ENCODE peak calls at places on chromosomes 4 and X, in nine cellular contexts. One of them, this sample, is unnamed.

GRCh38 chr4:3492741-3493719 is 29.9 kb downstream of the DOK7 start:
- DNase-seq in PC-9: no peak
- DNase-seq in lower lobe of right lung: no peak
- DNase-seq in cardiac muscle cell: no peak
- DNase-seq in Peyer's patch: no peak
- DNase-seq in colonic mucosa: no peak
- DNase-seq in thyroid gland: no peak
- DNase-seq in HCT116: no peak
- DNase-seq in psoas muscle: no peak
- DNase-seq in this sample: no peak

GRCh38 chrX:50813843-50814661 is at the start of gene SHROOM4:
- DNase-seq in thyroid gland: peak; percentile 35
- DNase-seq in HCT116: no peak
- DNase-seq in Peyer's patch: peak; percentile 58
- DNase-seq in colonic mucosa: peak; percentile 56
- DNase-seq in psoas muscle: peak; percentile 50
- DNase-seq in PC-9: no peak
- DNase-seq in cardiac muscle cell: peak; percentile 33
- DNase-seq in lower lobe of right lung: peak; percentile 66
- DNase-seq in this sample: peak; percentile 14

GRCh38 chrX:47992093-47992375 is 11.8 kb downstream of the ZNF182 start:
- DNase-seq in lower lobe of right lung: no peak
- DNase-seq in colonic mucosa: no peak
- DNase-seq in psoas muscle: no peak
- DNase-seq in HCT116: no peak
- DNase-seq in PC-9: no peak
- DNase-seq in cardiac muscle cell: no peak
- DNase-seq in thyroid gland: peak; percentile 80
- DNase-seq in Peyer's patch: no peak
- DNase-seq in this sample: no peak

GRCh38 chr4:56535915-56536314 is 30.3 kb downstream of the ARL9 start:
- DNase-seq in PC-9: no peak
- DNase-seq in Peyer's patch: no peak
- DNase-seq in thyroid gland: no peak
- DNase-seq in colonic mucosa: no peak
- DNase-seq in HCT116: no peak
- DNase-seq in cardiac muscle cell: no peak
- DNase-seq in psoas muscle: no peak
- DNase-seq in lower lobe of right lung: no peak
- DNase-seq in this sample: no peak

GRCh38 chr4:55358246-55358645 is 12.2 kb downstream of the SRD5A3 start:
- DNase-seq in Peyer's patch: no peak
- DNase-seq in cardiac muscle cell: no peak
- DNase-seq in psoas muscle: no peak
- DNase-seq in thyroid gland: no peak
- DNase-seq in PC-9: no peak
- DNase-seq in colonic mucosa: no peak
- DNase-seq in HCT116: no peak
- DNase-seq in lower lobe of right lung: no peak
- DNase-seq in this sample: no peak

GRCh38 chrX:15471016-15471415 is 22.1 kb downstream of the PIR start:
- DNase-seq in PC-9: peak; percentile 40
- DNase-seq in colonic mucosa: peak; percentile 69
- DNase-seq in HCT116: peak; percentile 27
- DNase-seq in thyroid gland: peak; percentile 48
- DNase-seq in Peyer's patch: peak; percentile 52
- DNase-seq in psoas muscle: peak; percentile 46
- DNase-seq in cardiac muscle cell: peak; percentile 73
- DNase-seq in lower lobe of right lung: peak; percentile 47
- DNase-seq in this sample: peak; percentile 60

GRCh38 chr4:141329174-141329569 is 108.5 kb downstream of the ZNF330 start:
- DNase-seq in thyroid gland: no peak
- DNase-seq in colonic mucosa: no peak
- DNase-seq in Peyer's patch: no peak
- DNase-seq in lower lobe of right lung: no peak
- DNase-seq in cardiac muscle cell: no peak
- DNase-seq in psoas muscle: no peak
- DNase-seq in HCT116: no peak
- DNase-seq in PC-9: no peak
- DNase-seq in this sample: no peak

GRCh38 chr4:44760142-44760898 is 34.0 kb upstream of the GNPDA2 start:
- DNase-seq in Peyer's patch: no peak
- DNase-seq in thyroid gland: no peak
- DNase-seq in cardiac muscle cell: peak; percentile 59
- DNase-seq in HCT116: peak; percentile 19
- DNase-seq in colonic mucosa: no peak
- DNase-seq in PC-9: no peak
- DNase-seq in lower lobe of right lung: no peak
- DNase-seq in psoas muscle: no peak
- DNase-seq in this sample: no peak

GRCh38 chrX:115460565-115460888 is 100.4 kb upstream of the PLS3 start:
- DNase-seq in HCT116: no peak
- DNase-seq in psoas muscle: no peak
- DNase-seq in lower lobe of right lung: no peak
- DNase-seq in thyroid gland: no peak
- DNase-seq in PC-9: no peak
- DNase-seq in cardiac muscle cell: no peak
- DNase-seq in Peyer's patch: no peak
- DNase-seq in colonic mucosa: no peak
- DNase-seq in this sample: peak; percentile 14

DNA sequence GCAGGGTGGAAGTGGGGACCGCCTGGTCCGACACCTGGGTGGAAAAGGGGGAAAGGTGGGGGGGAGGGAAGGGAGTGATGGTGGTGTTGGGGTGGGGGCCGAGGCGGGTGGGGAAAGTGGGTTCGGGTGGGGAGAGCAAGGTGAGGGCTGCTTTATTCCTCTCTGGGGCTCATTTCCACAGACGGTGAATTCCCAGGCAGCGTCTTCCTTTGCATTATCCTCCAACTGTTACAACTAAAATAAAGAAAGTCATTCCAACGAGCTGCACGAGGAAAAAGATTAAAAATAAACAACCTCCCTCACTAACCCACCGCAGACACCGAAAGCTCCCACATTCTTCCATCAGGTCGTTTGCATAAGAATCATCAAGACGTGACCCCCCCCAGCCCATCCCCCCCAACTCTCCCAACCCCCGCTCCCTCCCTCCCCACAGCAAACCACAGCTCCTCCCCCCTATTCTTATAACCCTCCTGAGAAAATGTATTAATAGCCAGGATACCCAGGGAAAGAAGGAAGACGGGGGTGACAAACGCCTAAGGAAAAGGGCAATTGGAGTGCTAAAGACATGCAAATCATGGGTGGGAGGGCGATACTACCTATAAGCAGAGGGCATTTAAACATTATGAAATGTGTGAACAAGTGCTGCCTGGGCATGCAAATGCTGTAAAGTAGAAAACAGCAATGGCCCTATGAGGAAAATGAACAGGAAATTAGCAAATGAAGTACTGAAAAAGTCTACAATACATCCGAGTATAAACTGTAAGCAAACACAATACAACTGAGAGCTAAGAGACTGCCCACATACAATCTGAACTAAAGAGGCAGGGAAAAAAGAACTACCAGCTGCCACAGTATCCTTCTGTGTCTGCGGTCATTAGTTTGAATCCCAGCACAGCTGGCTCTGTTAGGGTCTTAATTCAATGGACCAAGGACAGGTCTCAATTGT is 2.6 kb downstream of the CXXC4 start:
- DNase-seq in Peyer's patch: peak; percentile 50
- DNase-seq in lower lobe of right lung: no peak
- DNase-seq in cardiac muscle cell: peak; percentile 46
- DNase-seq in thyroid gland: peak; percentile 22
- DNase-seq in HCT116: no peak
- DNase-seq in psoas muscle: no peak
- DNase-seq in colonic mucosa: peak; percentile 23
- DNase-seq in PC-9: peak; percentile 3
- DNase-seq in this sample: peak; percentile 37
- TF ChIP-seq CTCF in Peyer's patch: no peak
- TF ChIP-seq CTCF in lower lobe of right lung: no peak
- TF ChIP-seq CTCF in cardiac muscle cell: no peak
- TF ChIP-seq CTCF in thyroid gland: no peak
- TF ChIP-seq CTCF in HCT116: no peak
- TF ChIP-seq CTCF in psoas muscle: no peak
- TF ChIP-seq CTCF in colonic mucosa: no peak
- TF ChIP-seq CTCF in PC-9: no peak
- TF ChIP-seq CTCF in this sample: no peak

GRCh38 chr4:173530326-173531062 is 465 bp upstream of the HAND2 start:
- DNase-seq in thyroid gland: no peak
- DNase-seq in Peyer's patch: no peak
- DNase-seq in colonic mucosa: no peak
- DNase-seq in lower lobe of right lung: no peak
- DNase-seq in PC-9: no peak
- DNase-seq in cardiac muscle cell: peak; percentile 55
- DNase-seq in psoas muscle: no peak
- DNase-seq in HCT116: no peak
- DNase-seq in this sample: no peak
- H3K4me1 ChIP-seq in thyroid gland: peaks cover 29% of the 10 kb centered on the region
- H3K4me1 ChIP-seq in Peyer's patch: no peaks in the 10 kb centered on the region
- H3K4me1 ChIP-seq in colonic mucosa: no peaks in the 10 kb centered on the region
- H3K4me1 ChIP-seq in lower lobe of right lung: peaks cover 18% of the 10 kb centered on the region
- H3K4me1 ChIP-seq in PC-9: no peaks in the 10 kb centered on the region
- H3K4me1 ChIP-seq in cardiac muscle cell: peaks cover 13% of the 10 kb centered on the region
- H3K4me1 ChIP-seq in psoas muscle: peaks cover 3% of the 10 kb centered on the region
- H3K4me1 ChIP-seq in HCT116: no peaks in the 10 kb centered on the region
- H3K4me1 ChIP-seq in this sample: no peaks in the 10 kb centered on the region

GRCh38 chr4:8441499-8442091 is 1.0 kb downstream of the TRMT44 start:
- DNase-seq in Peyer's patch: no peak
- DNase-seq in cardiac muscle cell: no peak
- DNase-seq in thyroid gland: no peak
- DNase-seq in colonic mucosa: no peak
- DNase-seq in HCT116: no peak
- DNase-seq in psoas muscle: no peak
- DNase-seq in PC-9: no peak
- DNase-seq in lower lobe of right lung: no peak
- DNase-seq in this sample: no peak

GRCh38 chr4:8440491-8441311 is at the start of the genes ACOX3 and TRMT44:
- DNase-seq in PC-9: peak; percentile 95
- DNase-seq in colonic mucosa: peak; percentile 95
- DNase-seq in HCT116: peak; percentile 78
- DNase-seq in Peyer's patch: peak; percentile 98
- DNase-seq in thyroid gland: peak; percentile 91
- DNase-seq in psoas muscle: peak; percentile 92
- DNase-seq in cardiac muscle cell: peak; percentile 88
- DNase-seq in lower lobe of right lung: peak; percentile 93
- DNase-seq in this sample: peak; percentile 88

GRCh38 chr4:8439914-8440490 is 521 bp downstream of the ACOX3 start:
- DNase-seq in HCT116: no peak
- DNase-seq in cardiac muscle cell: no peak
- DNase-seq in PC-9: no peak
- DNase-seq in colonic mucosa: no peak
- DNase-seq in lower lobe of right lung: no peak
- DNase-seq in Peyer's patch: no peak
- DNase-seq in thyroid gland: no peak
- DNase-seq in psoas muscle: no peak
- DNase-seq in this sample: no peak

GRCh38 chr4:8439168-8439567 is 1.4 kb downstream of the ACOX3 start:
- DNase-seq in psoas muscle: no peak
- DNase-seq in lower lobe of right lung: no peak
- DNase-seq in thyroid gland: no peak
- DNase-seq in cardiac muscle cell: no peak
- DNase-seq in PC-9: no peak
- DNase-seq in Peyer's patch: no peak
- DNase-seq in HCT116: no peak
- DNase-seq in colonic mucosa: no peak
- DNase-seq in this sample: no peak

DNA sequence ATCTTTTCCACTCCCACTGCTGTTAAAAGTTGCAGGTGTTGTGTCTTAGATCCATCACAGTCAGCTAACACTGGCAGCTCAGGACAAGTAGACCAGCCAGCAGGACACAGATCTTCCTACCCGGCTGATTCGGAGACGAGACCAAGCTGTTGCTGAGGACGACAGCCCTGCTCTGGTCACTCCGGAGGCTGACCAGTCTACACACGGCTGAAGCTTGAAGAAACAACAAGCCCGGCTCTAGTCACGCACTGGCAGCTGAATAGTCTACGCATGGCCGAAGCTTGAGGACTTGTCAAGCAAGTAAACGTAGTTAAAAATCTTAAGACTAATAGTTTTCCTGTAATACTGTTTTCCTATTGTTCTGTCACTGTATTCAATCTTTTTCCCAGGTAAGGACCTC is 1.8 kb downstream of the ACOX3 start:
- DNase-seq in cardiac muscle cell: no peak
- DNase-seq in HCT116: no peak
- DNase-seq in colonic mucosa: no peak
- DNase-seq in lower lobe of right lung: no peak
- DNase-seq in psoas muscle: no peak
- DNase-seq in thyroid gland: peak; percentile 97
- DNase-seq in PC-9: no peak
- DNase-seq in Peyer's patch: no peak
- DNase-seq in this sample: no peak
- TF ChIP-seq CTCF in cardiac muscle cell: no peak
- TF ChIP-seq CTCF in HCT116: no peak
- TF ChIP-seq CTCF in colonic mucosa: no peak
- TF ChIP-seq CTCF in lower lobe of right lung: no peak
- TF ChIP-seq CTCF in psoas muscle: no peak
- TF ChIP-seq CTCF in thyroid gland: no peak
- TF ChIP-seq CTCF in PC-9: no peak
- TF ChIP-seq CTCF in Peyer's patch: no peak
- TF ChIP-seq CTCF in this sample: no peak

DNA sequence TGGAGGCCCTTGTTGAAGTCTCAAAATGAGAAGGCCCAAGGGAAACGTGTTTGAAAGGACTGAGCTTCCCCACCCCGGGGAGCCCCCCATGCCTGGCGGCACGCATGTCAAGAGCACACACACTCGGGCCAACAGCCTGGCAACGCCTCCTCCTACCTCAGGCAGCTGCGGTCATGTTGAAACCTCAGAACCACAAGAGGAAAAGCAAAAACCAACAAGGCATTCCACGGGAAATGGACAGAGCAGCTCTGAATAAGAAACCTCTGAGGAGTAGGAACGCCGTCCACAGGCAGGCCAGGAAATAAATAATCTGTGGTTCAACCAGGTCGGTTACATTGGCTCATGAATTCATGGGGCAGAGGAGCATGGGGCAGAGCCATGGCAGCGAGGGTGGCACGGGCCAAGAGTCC is 95.7 kb upstream of the AFAP1 start:
- DNase-seq in colonic mucosa: no peak
- DNase-seq in lower lobe of right lung: no peak
- DNase-seq in HCT116: no peak
- DNase-seq in PC-9: no peak
- DNase-seq in psoas muscle: no peak
- DNase-seq in cardiac muscle cell: no peak
- DNase-seq in thyroid gland: peak; percentile 61
- DNase-seq in Peyer's patch: no peak
- DNase-seq in this sample: no peak
- H3K4me1 ChIP-seq in colonic mucosa: no peaks in the 10 kb centered on the region
- H3K4me1 ChIP-seq in lower lobe of right lung: no peaks in the 10 kb centered on the region
- H3K4me1 ChIP-seq in HCT116: no peaks in the 10 kb centered on the region
- H3K4me1 ChIP-seq in PC-9: no peaks in the 10 kb centered on the region
- H3K4me1 ChIP-seq in psoas muscle: peaks cover 3% of the 10 kb centered on the region
- H3K4me1 ChIP-seq in cardiac muscle cell: peaks cover 3% of the 10 kb centered on the region
- H3K4me1 ChIP-seq in thyroid gland: peaks cover 23% of the 10 kb centered on the region
- H3K4me1 ChIP-seq in Peyer's patch: no peaks in the 10 kb centered on the region
- H3K4me1 ChIP-seq in this sample: peaks cover 12% of the 10 kb centered on the region

This sample was measured in BE2C.